ENCODE peak calls at places on chromosome 18, in seven cellular contexts. E is IMR-90; B is keratinocyte; P is CD4-positive, alpha-beta T cell; X is mesothelial cell of epicardium; M is PC-3; D is body of pancreas. N is an unnamed sample.

GRCh38 chr18:6249788-6250187 is 164.9 kb downstream of the L3MBTL4 start:
- DNase-seq in E (no peak), B (no peak), P (no peak), X (no peak), M (no peak), D (peak), N (no peak)

GRCh38 chr18:62512996-62513395 is 9.8 kb upstream of the ZCCHC2 start:
- DNase-seq in E (no peak), B (no peak), P (no peak), X (no peak), M (no peak), D (no peak), N (no peak)

GRCh38 chr18:907171-907879 is 2.7 kb downstream of the ADCYAP1 start:
- DNase-seq in E (no peak), B (no peak), P (no peak), X (peak), M (peak), D (peak), N (no peak)

GRCh38 chr18:45802814-45803492 is 22.5 kb upstream of the SIGLEC15 start:
- DNase-seq in E (peak), B (peak), P (no peak), X (no peak), M (peak), D (no peak), N (no peak)

GRCh38 chr18:410103-410502 is 90.4 kb downstream of the COLEC12 start:
- DNase-seq in E (no peak), B (no peak), P (no peak), X (no peak), M (no peak), D (no peak), N (no peak)

GRCh38 chr18:78082776-78083175 is 833.1 kb downstream of the GALR1 start:
- DNase-seq in E (no peak), B (no peak), P (no peak), X (no peak), M (no peak), D (no peak), N (no peak)

GRCh38 chr18:36711813-36712444 is 116.9 kb downstream of the TPGS2 start:
- DNase-seq in E (peak), B (no peak), P (no peak), X (no peak), M (peak), D (no peak), N (no peak)

GRCh38 chr18:10352671-10353070 is 101.8 kb upstream of the APCDD1 start:
- DNase-seq in E (no peak), B (no peak), P (no peak), X (no peak), M (no peak), D (no peak), N (no peak)

GRCh38 chr18:25876334-25876979 is 214.0 kb downstream of the SS18 start:
- DNase-seq in E (peak), B (no peak), P (no peak), X (no peak), M (no peak), D (no peak), N (no peak)

GRCh38 chr18:35289293-35290069 is 548 bp downstream of the ZSCAN30 start:
- DNase-seq in E (peak), B (no peak), P (peak), X (peak), M (no peak), D (peak), N (no peak)

GRCh38 chr18:58895385-58895784 is 30.7 kb downstream of the ZNF532 start:
- DNase-seq in E (no peak), B (no peak), P (no peak), X (no peak), M (no peak), D (no peak), N (no peak)

GRCh38 chr18:22465859-22466602 is 48.3 kb upstream of the CTAGE1 start:
- DNase-seq in E (peak), B (peak), P (no peak), X (no peak), M (peak), D (no peak), N (no peak)

GRCh38 chr18:4888251-4888650 is 308.8 kb downstream of the AKAIN1 start:
- DNase-seq in E (no peak), B (no peak), P (no peak), X (no peak), M (no peak), D (no peak), N (no peak)

GRCh38 chr18:23143059-23143831 is 8.0 kb downstream of the CABLES1 start:
- DNase-seq in E (no peak), B (no peak), P (no peak), X (no peak), M (peak), D (no peak), N (no peak)

GRCh38 chr18:4987452-4988405 is 209.3 kb downstream of the AKAIN1 start:
- DNase-seq in E (no peak), B (no peak), P (no peak), X (no peak), M (no peak), D (no peak), N (no peak)

GRCh38 chr18:44679056-44679911 is 1.4 kb upstream of the SETBP1 start:
- DNase-seq in E (peak), B (no peak), P (peak), X (peak), M (peak), D (peak), N (peak)

GRCh38 chr18:75654928-75655745 is 227.6 kb upstream of the SMIM21 start:
- DNase-seq in E (no peak), B (no peak), P (no peak), X (no peak), M (no peak), D (no peak), N (no peak)

GRCh38 chr18:79400591-79401381 is 5.1 kb downstream of the NFATC1 start:
- DNase-seq in E (no peak), B (no peak), P (peak), X (no peak), M (no peak), D (no peak), N (no peak)

GRCh38 chr18:75261430-75262223 is 51.0 kb downstream of the TSHZ1 start:
- DNase-seq in E (no peak), B (no peak), P (no peak), X (no peak), M (no peak), D (no peak), N (no peak)

GRCh38 chr18:59249186-59249774 is 24.0 kb downstream of the RAX start:
- DNase-seq in E (peak), B (peak), P (no peak), X (peak), M (peak), D (peak), N (no peak)

GRCh38 chr18:9516437-9517064 is 41.2 kb downstream of the RALBP1 start:
- DNase-seq in E (peak), B (no peak), P (no peak), X (no peak), M (peak), D (no peak), N (no peak)

DNA sequence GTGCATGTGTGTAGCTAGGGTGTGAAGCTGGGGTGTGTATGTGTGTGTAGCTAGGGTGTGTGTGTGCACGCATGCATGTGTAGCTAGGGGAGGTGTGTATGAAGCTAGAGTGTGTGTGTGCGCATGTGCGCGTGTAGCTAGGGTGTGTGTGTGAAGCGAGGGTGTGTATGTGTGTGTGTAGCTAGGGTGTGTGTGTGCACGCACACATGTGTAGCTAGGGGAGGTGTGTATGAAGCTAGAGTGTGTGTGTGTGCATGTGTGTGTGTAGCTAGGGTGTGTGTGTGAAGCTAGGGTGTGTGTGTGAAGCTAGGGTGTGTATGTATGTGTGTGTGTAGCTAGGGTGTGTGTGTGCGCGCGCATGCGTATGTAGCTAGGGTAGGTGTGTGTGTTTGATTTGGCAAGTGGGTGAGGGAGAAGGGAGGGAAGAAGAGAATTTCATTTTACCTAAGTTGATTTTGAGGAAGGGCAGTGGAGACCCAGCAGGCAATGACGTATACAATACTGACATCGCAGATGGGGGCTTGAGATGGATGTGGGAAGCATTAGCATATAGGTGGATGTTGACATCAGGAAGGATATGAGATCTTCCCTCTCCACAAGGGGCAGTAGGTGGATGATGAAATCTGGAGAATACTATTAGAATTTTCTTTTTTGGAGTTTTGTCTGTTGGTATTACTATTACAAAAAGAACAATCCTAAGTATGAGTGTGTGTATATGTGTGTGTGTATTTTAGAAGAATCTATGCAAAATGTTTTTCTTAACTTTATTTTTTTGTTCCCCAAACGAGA is 70.7 kb downstream of the PRELID3A start:
- DNase-seq in E (no peak), B (no peak), P (no peak), X (no peak), M (no peak), D (no peak), N (no peak)
- TF ChIP-seq CTCF in E (peak), B (no peak), P (no peak), X (no peak), M (peak), D (no peak), N (no peak)

GRCh38 chr18:48776641-48777025 is 174.1 kb downstream of the SMAD7 start:
- DNase-seq in E (no peak), B (no peak), P (no peak), X (no peak), M (no peak), D (no peak), N (no peak)

GRCh38 chr18:48777026-48777736 is 173.6 kb downstream of the SMAD7 start:
- DNase-seq in E (peak), B (no peak), P (peak), X (peak), M (peak), D (peak), N (no peak)

GRCh38 chr18:48776161-48776555 is 174.6 kb downstream of the SMAD7 start:
- DNase-seq in E (no peak), B (no peak), P (no peak), X (no peak), M (no peak), D (no peak), N (no peak)

GRCh38 chr18:48778344-48779011 is 172.3 kb downstream of the SMAD7 start:
- DNase-seq in E (no peak), B (no peak), P (no peak), X (no peak), M (no peak), D (no peak), N (no peak)

DNA sequence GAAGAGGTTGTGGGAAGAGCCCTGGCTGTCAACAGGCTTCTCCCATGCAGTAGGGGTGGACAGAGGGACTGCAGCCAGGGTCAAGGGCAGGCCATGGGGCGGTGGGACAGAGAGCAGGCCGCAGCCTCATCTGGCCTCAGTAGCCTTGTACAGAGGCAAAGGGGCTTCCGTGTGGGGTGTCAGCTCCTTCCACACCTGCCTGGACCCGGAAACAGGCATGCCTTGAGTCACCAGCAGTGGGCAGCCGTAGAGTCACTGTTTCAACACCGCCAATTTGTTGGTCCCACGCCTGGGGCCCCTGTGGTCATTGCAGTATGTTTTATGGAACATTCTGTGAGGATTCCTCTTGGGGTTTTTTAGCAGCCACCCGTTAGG is 173.0 kb downstream of the SMAD7 start:
- DNase-seq in E (no peak), B (no peak), P (no peak), X (no peak), M (peak), D (no peak), N (no peak)
- TF ChIP-seq CTCF in E (no peak), B (no peak), P (no peak), X (no peak), M (no peak), D (no peak), N (no peak)

GRCh38 chr18:7755753-7756475 is 188.8 kb downstream of the PTPRM start:
- DNase-seq in E (peak), B (no peak), P (no peak), X (no peak), M (no peak), D (no peak), N (no peak)
- TF ChIP-seq CTCF in E (no peak), B (no peak), P (no peak), X (no peak), M (peak), D (no peak), N (no peak)

DNA sequence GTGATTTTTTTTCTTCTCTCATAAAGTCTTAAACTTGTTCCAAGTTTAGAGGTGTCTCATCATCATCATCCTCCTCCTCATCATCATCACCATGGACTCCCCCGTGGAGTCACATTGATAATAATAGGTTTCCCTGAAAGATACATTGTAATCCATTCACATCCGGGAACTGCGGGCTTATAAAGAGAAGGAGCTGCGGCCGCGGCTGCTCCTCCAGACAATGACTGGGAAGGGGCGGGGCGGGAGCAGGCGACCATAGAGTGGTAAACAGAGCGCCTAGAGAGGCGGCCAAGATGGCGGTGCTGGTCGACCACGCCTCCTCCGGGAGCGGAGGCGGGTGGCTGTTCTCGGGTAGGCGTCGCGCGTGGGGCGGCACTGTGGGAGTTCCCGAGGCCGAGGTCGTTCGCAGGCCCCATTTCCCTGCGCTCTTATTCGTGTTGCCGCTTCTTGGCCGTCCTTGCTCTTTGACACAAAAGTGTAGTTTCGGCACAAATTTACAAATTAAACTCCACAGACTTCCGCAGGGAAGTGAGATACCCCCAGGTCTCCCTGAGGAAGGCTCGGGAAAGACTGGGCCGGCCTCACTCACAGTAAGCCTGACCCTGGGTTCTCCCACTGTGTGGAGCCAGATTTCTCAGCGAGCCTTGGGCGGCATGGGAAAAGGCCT is 1.8 kb upstream of the TCF4 start:
- DNase-seq in E (peak), B (peak), P (peak), X (peak), M (peak), D (peak), N (peak)
- TF ChIP-seq CTCF in E (no peak), B (no peak), P (no peak), X (no peak), M (no peak), D (no peak), N (no peak)

DNA sequence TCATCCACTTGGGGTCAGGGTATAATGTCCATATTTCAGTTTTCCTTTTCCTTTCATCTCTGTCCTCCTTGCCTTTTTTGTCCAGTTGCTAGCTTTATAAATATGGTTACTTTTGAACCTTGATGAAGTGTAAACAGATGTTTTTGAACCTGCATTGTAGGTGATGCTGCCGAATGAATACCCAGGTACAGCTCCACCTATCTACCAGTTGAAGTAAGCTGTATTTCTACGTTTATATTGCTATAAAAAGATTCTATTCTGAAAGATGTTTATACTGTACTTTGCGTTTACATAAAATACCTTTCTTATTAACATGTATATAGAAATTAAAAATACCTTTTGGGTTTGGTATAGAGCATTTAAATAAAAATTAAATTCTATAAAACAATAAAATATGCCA is 2.2 kb downstream of the IMPACT start:
- DNase-seq in E (no peak), B (no peak), P (no peak), X (no peak), M (peak), D (no peak), N (no peak)
- TF ChIP-seq CTCF in E (no peak), B (no peak), P (no peak), X (no peak), M (peak), D (no peak), N (no peak)

GRCh38 chr18:48893559-48894265 is 57.1 kb downstream of the SMAD7 start:
- DNase-seq in E (no peak), B (no peak), P (no peak), X (no peak), M (no peak), D (no peak), N (peak)
- TF ChIP-seq CTCF in E (no peak), B (no peak), P (no peak), X (no peak), M (no peak), D (no peak), N (no peak)

GRCh38 chr18:65725421-65726050 is 25.3 kb upstream of the CDH7 start:
- DNase-seq in E (no peak), B (no peak), P (no peak), X (peak), M (peak), D (peak), N (no peak)
- TF ChIP-seq CTCF in E (no peak), B (peak), P (no peak), X (peak), M (peak), D (peak), N (no peak)

DNA sequence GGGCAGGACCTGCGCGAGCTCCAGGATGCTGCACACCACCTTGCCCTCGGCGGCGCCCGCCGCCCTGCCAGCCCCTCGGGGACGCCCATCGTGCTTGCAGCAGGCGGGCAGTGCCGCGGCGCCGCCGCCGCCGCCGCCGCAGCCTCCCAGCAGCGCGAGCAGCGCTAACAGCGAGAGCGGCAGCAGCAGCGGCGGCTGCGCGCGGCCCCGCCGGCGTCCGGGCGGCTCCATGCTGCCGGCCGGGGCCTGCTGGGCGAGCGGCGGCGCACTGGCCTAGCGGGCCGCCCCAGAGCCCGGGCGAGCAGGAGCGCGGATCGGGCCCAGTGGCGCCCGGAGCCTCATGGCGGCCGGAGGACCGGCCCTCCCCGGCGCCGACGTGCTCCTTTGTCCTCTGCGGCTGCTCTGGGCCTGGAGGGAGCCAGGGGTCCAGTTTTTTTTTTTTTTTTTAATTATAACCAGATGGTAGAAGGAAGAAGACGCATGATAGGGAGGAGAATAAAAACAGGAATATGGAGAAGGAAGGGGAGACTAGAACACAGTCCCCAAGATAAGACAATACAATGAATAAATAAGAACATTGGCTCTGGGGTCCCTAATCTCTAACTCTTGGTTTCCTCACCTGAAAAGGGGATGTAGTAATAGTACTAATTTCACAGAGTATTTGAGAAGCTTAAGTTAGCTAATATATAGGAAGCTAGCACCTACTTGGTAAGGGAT is 17.1 kb upstream of the ANKRD62 start:
- DNase-seq in E (peak), B (no peak), P (no peak), X (no peak), M (peak), D (no peak), N (no peak)
- TF ChIP-seq CTCF in E (no peak), B (no peak), P (no peak), X (no peak), M (no peak), D (no peak), N (no peak)